ENCODE peak calls at places on chromosomes 4 and X, in nine cellular contexts. W is MCF 10A; V is cardiac fibroblast; D is stimulated activated CD8-positive, alpha-beta memory T cell treated with anti-CD3 and anti-CD28 coated beads, Interleukin-4, amount 100 ng/mL, for 1 hour; L is aorta; M is caudate nucleus; S is SW 1271; B is LoVo; I is T-helper 1 cell. U is an unnamed sample.

GRCh38 chr4:147518846-147519767 is 38.2 kb downstream of the EDNRA start:
- DNase-seq in L (peak; percentile 63), W (peak; percentile 77), B (peak; percentile 63), V (peak; percentile 87), D (no peak), S (peak; percentile 39), M (no peak), I (no peak), U (no peak)

GRCh38 chr4:36189511-36190226 is 54.6 kb downstream of the ARAP2 start:
- DNase-seq in W (no peak), S (no peak), V (no peak), B (no peak), L (no peak), I (no peak), D (no peak), M (no peak), U (no peak)

GRCh38 chr4:6777636-6778281 is 4.8 kb upstream of the KIAA0232 start:
- DNase-seq in B (no peak), S (no peak), D (no peak), M (no peak), W (no peak), L (no peak), I (no peak), V (peak; percentile 15), U (no peak)

GRCh38 chr4:114368751-114369150 is 229.9 kb upstream of the UGT8 start:
- DNase-seq in S (no peak), I (no peak), D (no peak), V (peak; percentile 3), B (no peak), W (no peak), M (no peak), L (no peak), U (no peak)

GRCh38 chrX:16278927-16279326 is 111.6 kb downstream of the MAGEB17 start:
- DNase-seq in B (no peak), D (no peak), M (no peak), W (peak; percentile 4), L (no peak), S (no peak), V (no peak), I (no peak), U (no peak)

GRCh38 chrX:153818571-153819397 is 11.6 kb downstream of the PDZD4 start:
- DNase-seq in I (peak; percentile 48), V (no peak), D (no peak), B (peak; percentile 38), M (no peak), S (peak; percentile 3), L (no peak), W (no peak), U (peak; percentile 59)

GRCh38 chrX:122439836-122440235 is 744.2 kb upstream of the GRIA3 start:
- DNase-seq in L (no peak), S (no peak), V (no peak), B (no peak), W (no peak), I (no peak), M (no peak), D (no peak), U (no peak)

GRCh38 chrX:15751160-15751819 is 13.2 kb downstream of the CA5B start:
- DNase-seq in B (peak; percentile 28), L (no peak), M (no peak), V (peak; percentile 17), I (no peak), D (no peak), S (no peak), W (no peak), U (no peak)

GRCh38 chrX:11465648-11466411 is 172.6 kb downstream of the AMELX start:
- DNase-seq in S (no peak), B (no peak), M (no peak), L (no peak), V (no peak), W (peak; percentile 21), D (no peak), I (no peak), U (no peak)

GRCh38 chrX:53421772-53422090 is 723 bp downstream of the SMC1A start:
- DNase-seq in L (no peak), S (no peak), M (no peak), W (no peak), B (peak; percentile 31), I (peak; percentile 8), V (no peak), D (no peak), U (no peak)

GRCh38 chr4:156560701-156561100 is 410.9 kb downstream of the PDGFC start:
- DNase-seq in D (no peak), M (no peak), S (no peak), I (no peak), L (no peak), W (no peak), B (no peak), V (no peak), U (no peak)

GRCh38 chr4:11297201-11297600 is 131.5 kb downstream of the HS3ST1 start:
- DNase-seq in V (peak; percentile 2), B (no peak), W (peak; percentile 51), M (no peak), S (no peak), L (no peak), I (no peak), D (no peak), U (no peak)

GRCh38 chr4:122758033-122758432 is 25.5 kb downstream of the BBS12 start:
- DNase-seq in D (no peak), W (peak; percentile 51), I (no peak), S (peak; percentile 34), B (peak; percentile 69), M (no peak), V (peak; percentile 63), L (no peak), U (no peak)

GRCh38 chr4:119930546-119930945 is 136.1 kb downstream of the MAD2L1 start:
- DNase-seq in S (no peak), V (no peak), L (no peak), I (no peak), M (no peak), D (no peak), W (no peak), B (no peak), U (no peak)